ENCODE peak calls at places on chromosomes 12 and 14, in seven cellular contexts. F is HCT116, X is NB4, I is testis, N is Peyer's patch, Q is A549, S is heart left ventricle. B is an unnamed sample.

GRCh38 chr14:70567791-70568190 is 32.7 kb downstream of the MED6 start:
- DNase-seq in N (peak; percentile 49), X (peak; percentile 54), I (peak; percentile 17), S (no peak), F (peak; percentile 28), Q (peak; percentile 46), B (no peak)

GRCh38 chr14:20632448-20632830 is 9.1 kb downstream of the OR6S1 start:
- DNase-seq in F (no peak), S (no peak), Q (no peak), I (no peak), N (no peak), X (peak; percentile 50), B (no peak)

GRCh38 chr12:78636253-78636855 is 228.2 kb upstream of the SYT1 start:
- DNase-seq in F (no peak), S (no peak), X (peak; percentile 73), I (no peak), Q (no peak), N (no peak), B (no peak)

GRCh38 chr12:129753596-129753995 is 150.2 kb downstream of the TMEM132D start:
- DNase-seq in X (no peak), S (no peak), F (no peak), Q (no peak), I (no peak), N (no peak), B (no peak)

GRCh38 chr12:39122562-39123204 is 217.3 kb upstream of the CPNE8 start:
- DNase-seq in S (no peak), X (no peak), F (peak; percentile 28), Q (no peak), I (no peak), N (no peak), B (no peak)

GRCh38 chr12:68871396-68871795 is 61.6 kb downstream of the CPM start:
- DNase-seq in N (no peak), Q (no peak), S (no peak), I (no peak), F (no peak), X (no peak), B (no peak)

GRCh38 chr14:92990456-92991430 is 67.8 kb downstream of the CHGA start:
- DNase-seq in F (no peak), X (no peak), S (peak; percentile 45), N (no peak), Q (no peak), I (no peak), B (no peak)

GRCh38 chr12:33480366-33480765 is 40.7 kb upstream of the SYT10 start:
- DNase-seq in X (no peak), I (no peak), Q (no peak), F (no peak), N (no peak), S (no peak), B (no peak)

GRCh38 chr12:32860182-32860581 is 36.4 kb downstream of the PKP2 start:
- DNase-seq in X (no peak), N (no peak), Q (no peak), S (no peak), I (no peak), F (no peak), B (no peak)

GRCh38 chr12:48104531-48104930 is 1.3 kb downstream of the SENP1 start:
- DNase-seq in X (peak; percentile 6), F (no peak), Q (no peak), S (no peak), N (no peak), I (no peak), B (no peak)

GRCh38 chr12:1533602-1534304 is 60.6 kb downstream of the FBXL14 start:
- DNase-seq in I (no peak), N (no peak), S (no peak), F (no peak), X (peak; percentile 81), Q (no peak), B (no peak)

GRCh38 chr12:5898874-5899273 is 46.2 kb downstream of the ANO2 start:
- DNase-seq in S (no peak), F (no peak), X (no peak), N (no peak), I (no peak), Q (peak; percentile 33), B (no peak)

GRCh38 chr12:108173160-108173559 is 44.1 kb downstream of the WSCD2 start:
- DNase-seq in X (no peak), N (no peak), Q (no peak), S (no peak), I (no peak), F (no peak), B (no peak)

GRCh38 chr12:65269603-65270002 is 8.9 kb upstream of the MSRB3 start:
- DNase-seq in N (no peak), Q (no peak), F (no peak), I (no peak), X (no peak), S (no peak), B (no peak)

GRCh38 chr12:46343122-46343852 is 29.3 kb downstream of the SLC38A2 start:
- DNase-seq in N (no peak), F (no peak), X (no peak), I (no peak), Q (no peak), S (no peak), B (no peak)

GRCh38 chr12:5191803-5192538 is 148.3 kb downstream of the KCNA5 start:
- DNase-seq in X (peak; percentile 10), I (no peak), Q (no peak), N (no peak), F (no peak), S (no peak), B (no peak)

GRCh38 chr14:35365130-35366047 is 39.2 kb downstream of the NFKBIA start:
- DNase-seq in Q (peak; percentile 75), X (peak; percentile 79), F (peak; percentile 54), S (peak; percentile 69), I (peak; percentile 73), N (peak; percentile 92), B (peak; percentile 64)

GRCh38 chr14:38042356-38042755 is 165.3 kb upstream of the SSTR1 start:
- DNase-seq in Q (peak; percentile 33), F (peak; percentile 49), X (no peak), N (no peak), S (no peak), I (no peak), B (no peak)

GRCh38 chr12:62346817-62347216 is 86.6 kb downstream of the USP15 start:
- DNase-seq in X (no peak), I (no peak), N (no peak), F (no peak), S (no peak), Q (no peak), B (no peak)

GRCh38 chr14:68283378-68284123 is 464.0 kb downstream of the RAD51B start:
- DNase-seq in Q (no peak), N (peak; percentile 93), S (peak; percentile 69), I (no peak), F (no peak), X (no peak), B (no peak)

GRCh38 chr14:68284333-68284732 is 464.8 kb downstream of the RAD51B start:
- DNase-seq in I (no peak), N (no peak), Q (no peak), X (no peak), S (no peak), F (no peak), B (no peak)

GRCh38 chr14:68284834-68285233 is 465.3 kb downstream of the RAD51B start:
- DNase-seq in S (no peak), X (no peak), I (no peak), F (no peak), Q (no peak), N (no peak), B (no peak)

GRCh38 chr14:68286667-68287066 is 467.1 kb downstream of the RAD51B start:
- DNase-seq in N (no peak), Q (no peak), X (no peak), F (no peak), I (no peak), S (no peak), B (no peak)

DNA sequence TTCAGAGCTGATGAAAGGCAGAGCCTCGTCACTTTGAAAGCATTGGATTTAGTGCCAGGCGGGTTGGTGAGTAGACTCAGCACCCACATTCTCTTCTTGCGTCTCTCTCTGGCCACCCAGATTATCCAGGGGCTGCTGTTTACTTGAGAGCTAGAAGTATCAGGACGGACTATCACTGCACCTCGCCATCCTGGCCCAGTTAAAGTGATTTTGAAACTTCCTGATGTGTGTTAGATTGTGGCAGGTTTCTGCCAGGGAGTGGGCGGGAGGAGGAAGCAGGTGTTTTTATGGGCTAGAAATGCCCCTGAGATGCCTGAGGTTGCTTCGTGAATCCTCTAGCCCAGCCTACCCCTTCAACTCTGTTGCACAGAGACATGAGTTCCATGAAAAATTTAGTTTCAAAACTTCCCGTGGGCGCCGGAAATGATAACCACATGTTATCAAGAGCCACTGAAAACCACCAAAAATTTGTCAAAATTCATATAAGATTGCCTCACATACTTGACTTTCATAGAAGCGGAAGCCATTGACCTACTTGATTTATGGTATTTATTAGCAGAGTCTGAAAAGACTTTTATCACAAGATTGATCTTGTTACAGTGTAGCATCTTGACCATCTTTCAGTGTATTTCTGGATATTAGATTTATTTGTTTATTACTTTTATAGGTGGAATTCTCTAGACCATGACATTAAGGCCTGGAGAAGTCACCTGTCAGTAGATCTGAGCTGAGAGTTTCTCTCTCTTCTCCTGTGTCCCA is 466.0 kb downstream of the RAD51B start:
- DNase-seq in F (no peak), S (no peak), N (peak; percentile 79), X (peak; percentile 22), Q (no peak), I (no peak), B (no peak)
- H3K4me3 ChIP-seq in F (no peak overlapping the region), S (no peak overlapping the region), N (no peak overlapping the region), X (no peak overlapping the region), Q (no peak overlapping the region), I (no peak overlapping the region), B (no peak overlapping the region)

GRCh38 chr12:27969901-27970390 is 2.6 kb downstream of the PTHLH start:
- DNase-seq in Q (peak; percentile 90), X (peak; percentile 68), F (peak; percentile 45), N (peak; percentile 53), I (peak; percentile 67), S (peak; percentile 65), B (peak; percentile 28)
- TF ChIP-seq POLR2A in Q (peak; percentile 41), X (no peak), F (no peak), N (no peak), I (no peak), S (no peak), B (no peak)

GRCh38 chr14:42110167-42110566 is 503.5 kb downstream of the LRFN5 start:
- DNase-seq in X (peak; percentile 42), I (peak; percentile 27), Q (peak; percentile 66), F (no peak), N (no peak), S (no peak), B (no peak)
- TF ChIP-seq CTCF in X (peak; percentile 49), I (no peak), Q (peak; percentile 39), F (peak; percentile 6), N (peak; percentile 40), S (no peak), B (no peak)

GRCh38 chr14:23695220-23695999 is 59.2 kb downstream of the DHRS2 start:
- DNase-seq in N (no peak), I (peak; percentile 60), X (no peak), S (no peak), Q (no peak), F (no peak), B (peak; percentile 15)
- H3K4me3 ChIP-seq in N (peak overlapping the region; percentile 19), I (no peak overlapping the region), X (no peak overlapping the region), S (no peak overlapping the region), Q (no peak overlapping the region), F (no peak overlapping the region), B (peak overlapping the region; percentile 33)

B was measured in tibial nerve.